ENCODE peak calls at places on chromosomes 13 and 19, in eight cellular contexts. S, R, G, I, D, Y, N and K are unnamed samples.

GRCh38 chr13:34869737-34870136 is 72.3 kb upstream of the NBEA start:
- DNase-seq in D (no peak), N (no peak), Y (no peak), G (no peak), R (no peak), S (no peak), I (no peak), K (no peak)

GRCh38 chr19:571127-571974 is 1.0 kb upstream of the BSG start:
- DNase-seq in D (no peak), I (peak; percentile 59), S (peak; percentile 76), G (no peak), N (peak; percentile 69), R (no peak), Y (peak; percentile 59), K (no peak)

GRCh38 chr19:12611361-12611699 is 610 bp downstream of the ZNF791 start:
- DNase-seq in G (peak; percentile 86), D (peak; percentile 69), Y (peak; percentile 83), I (peak; percentile 79), R (peak; percentile 77), N (peak; percentile 74), S (peak; percentile 89), K (peak; percentile 64)

GRCh38 chr19:50607874-50608785 is 31.6 kb downstream of the SYT3 start:
- DNase-seq in N (peak; percentile 78), R (peak; percentile 46), Y (peak; percentile 94), D (peak; percentile 39), I (peak; percentile 82), G (peak; percentile 54), S (peak; percentile 88), K (peak; percentile 77)

GRCh38 chr19:55474269-55475265 is 1.9 kb upstream of the ZNF628 start:
- DNase-seq in N (no peak), S (no peak), G (no peak), R (no peak), D (no peak), Y (no peak), I (no peak), K (no peak)

GRCh38 chr19:54287456-54287855 is 6.5 kb upstream of the LILRB2 start:
- DNase-seq in G (no peak), S (no peak), N (no peak), R (no peak), D (no peak), Y (no peak), I (no peak), K (no peak)

GRCh38 chr13:30892966-30893365 is 13.1 kb upstream of the MEDAG start:
- DNase-seq in S (peak; percentile 88), N (peak; percentile 18), R (peak; percentile 79), I (peak; percentile 35), Y (peak; percentile 83), D (no peak), G (no peak), K (no peak)

GRCh38 chr13:65347420-65348030 is 1882.6 kb downstream of the PCDH9 start:
- DNase-seq in Y (no peak), S (no peak), D (no peak), I (no peak), R (no peak), G (no peak), N (no peak), K (no peak)

GRCh38 chr19:17121736-17122293 is 46.2 kb downstream of the MYO9B start:
- DNase-seq in S (no peak), R (no peak), D (no peak), N (no peak), G (no peak), Y (no peak), I (no peak), K (no peak)

GRCh38 chr19:33508941-33509614 is 12.5 kb downstream of the PEPD start:
- DNase-seq in Y (no peak), G (no peak), N (no peak), S (no peak), I (no peak), R (no peak), D (no peak), K (no peak)

GRCh38 chr13:97307882-97308624 is 85.9 kb downstream of the MBNL2 start:
- DNase-seq in G (peak; percentile 44), N (peak; percentile 98), Y (peak; percentile 70), I (peak; percentile 45), D (peak; percentile 43), S (no peak), R (no peak), K (no peak)

GRCh38 chr19:23440791-23441190 is 45.5 kb upstream of the ZNF91 start:
- DNase-seq in D (no peak), G (no peak), N (no peak), R (no peak), I (no peak), S (no peak), Y (peak; percentile 29), K (no peak)

GRCh38 chr13:46077260-46077659 is 24.7 kb upstream of the ZC3H13 start:
- DNase-seq in I (no peak), S (no peak), R (no peak), Y (no peak), G (no peak), D (no peak), N (no peak), K (no peak)

GRCh38 chr13:104691765-104692164 is 1625.5 kb upstream of the SLC10A2 start:
- DNase-seq in S (no peak), I (no peak), G (no peak), Y (no peak), R (no peak), D (no peak), N (no peak), K (no peak)

GRCh38 chr19:51259348-51260245 is 8.7 kb downstream of the SIGLECL1 start:
- DNase-seq in N (peak; percentile 16), Y (peak; percentile 74), D (peak; percentile 19), R (peak; percentile 27), G (peak; percentile 15), I (peak; percentile 30), S (no peak), K (no peak)

GRCh38 chr19:47749326-47749725 is 4.0 kb downstream of the NOP53 start:
- DNase-seq in R (no peak), S (no peak), D (no peak), G (no peak), I (no peak), Y (no peak), N (no peak), K (no peak)

GRCh38 chr13:99312493-99312883 is 5.3 kb upstream of the GPR183 start:
- DNase-seq in Y (peak; percentile 53), G (peak; percentile 55), I (peak; percentile 84), S (no peak), R (peak; percentile 83), N (no peak), D (no peak), K (no peak)

DNA sequence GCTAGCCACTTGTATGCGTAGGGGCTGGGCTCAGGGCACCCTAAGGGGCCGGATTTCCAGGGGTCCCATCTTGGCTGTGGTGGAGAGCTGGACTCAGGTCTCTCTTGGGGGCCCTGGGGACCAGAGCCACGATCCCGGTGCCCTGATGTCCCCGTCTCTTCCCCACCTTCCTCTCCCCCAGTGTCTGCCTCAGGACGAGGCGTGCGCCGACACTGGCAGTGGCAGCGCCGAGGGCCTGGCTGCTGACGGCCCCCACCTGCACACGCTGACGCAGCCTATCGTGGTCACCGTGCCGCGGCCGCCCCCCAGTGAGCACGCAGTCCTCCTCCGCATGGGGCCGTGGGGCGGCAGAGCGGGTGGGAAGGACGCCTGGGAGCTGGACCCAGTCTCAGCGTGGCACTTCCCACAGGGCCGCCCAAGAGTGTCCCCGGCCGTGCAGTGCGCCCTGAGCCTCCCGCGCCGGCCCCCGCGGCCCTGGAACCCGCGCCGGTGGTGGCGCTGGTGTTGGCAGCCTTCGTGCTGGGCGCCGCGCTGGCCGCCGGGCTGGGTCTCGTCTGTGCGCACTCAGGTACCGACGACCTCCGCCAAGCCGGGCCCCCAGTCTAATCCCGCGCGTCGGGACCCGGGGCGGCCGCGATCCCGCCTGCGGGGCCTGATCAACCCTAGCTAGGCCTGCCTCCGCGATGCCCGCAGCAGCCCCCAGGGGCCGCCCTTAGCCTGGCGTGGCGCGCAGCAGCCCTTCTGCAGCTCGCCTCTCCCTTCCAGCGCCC is 2.7 kb upstream of the SNAPC2 start:
- DNase-seq in D (no peak), Y (peak; percentile 50), N (peak; percentile 57), S (peak; percentile 85), G (no peak), R (no peak), I (peak; percentile 55), K (no peak)
- H3K4me1 ChIP-seq in D (peaks cover 18% of the 10 kb centered on the region), Y (peaks cover 27% of the 10 kb centered on the region), N (peaks cover 22% of the 10 kb centered on the region), S (no peaks in the 10 kb centered on the region), G (peaks cover 58% of the 10 kb centered on the region), R (peaks cover 59% of the 10 kb centered on the region), I (peaks cover 57% of the 10 kb centered on the region), K (no peaks in the 10 kb centered on the region)

DNA sequence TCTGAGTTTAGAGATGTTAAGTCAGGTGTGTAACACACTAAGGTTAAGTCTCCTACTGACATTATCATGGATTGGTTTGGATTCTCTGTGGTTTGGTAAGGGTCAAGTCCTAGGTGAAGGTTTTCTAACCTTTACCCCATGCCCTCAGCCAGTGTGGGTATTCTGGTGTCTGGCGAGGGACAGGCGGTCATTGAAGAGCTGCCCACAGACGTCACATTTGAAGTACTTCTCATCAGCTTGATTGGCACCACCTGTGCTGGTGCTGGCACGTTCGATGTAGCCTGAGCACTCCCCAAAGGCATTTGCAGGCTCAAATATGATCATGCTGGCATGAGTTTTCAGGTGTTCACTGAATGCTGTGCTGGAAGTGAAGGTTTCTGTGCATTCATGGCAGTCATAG is 27.0 kb downstream of the PEG3 start:
- DNase-seq in S (no peak), N (no peak), D (no peak), I (no peak), Y (no peak), G (no peak), R (no peak), K (no peak)
- H3K9me3 ChIP-seq in S (peaks cover 2% of the 10 kb centered on the region), N (no peaks in the 10 kb centered on the region), D (no peaks in the 10 kb centered on the region), I (no peaks in the 10 kb centered on the region), Y (no peaks in the 10 kb centered on the region), G (no peaks in the 10 kb centered on the region), R (no peaks in the 10 kb centered on the region), K (no peaks in the 10 kb centered on the region)

GRCh38 chr13:109272595-109273325 is 513.6 kb downstream of the IRS2 start:
- DNase-seq in G (no peak), Y (no peak), R (no peak), S (no peak), N (no peak), I (no peak), D (no peak), K (no peak)

GRCh38 chr13:109275848-109276247 is 510.5 kb downstream of the IRS2 start:
- DNase-seq in D (no peak), N (no peak), S (no peak), G (no peak), Y (no peak), R (no peak), I (peak; percentile 3), K (no peak)

GRCh38 chr13:109273326-109273751 is 513.0 kb downstream of the IRS2 start:
- DNase-seq in I (no peak), D (no peak), N (no peak), S (no peak), G (no peak), R (no peak), Y (no peak), K (no peak)

GRCh38 chr13:109275390-109275789 is 511.0 kb downstream of the IRS2 start:
- DNase-seq in G (no peak), Y (no peak), N (no peak), S (no peak), R (no peak), I (no peak), D (no peak), K (no peak)

GRCh38 chr13:109274188-109274821 is 512.1 kb downstream of the IRS2 start:
- DNase-seq in D (no peak), G (no peak), S (no peak), R (no peak), Y (peak; percentile 22), I (peak; percentile 3), N (no peak), K (no peak)
- H3K4me3 ChIP-seq in D (no peak overlapping the region), G (no peak overlapping the region), S (no peak overlapping the region), R (no peak overlapping the region), Y (no peak overlapping the region), I (no peak overlapping the region), N (no peak overlapping the region), K (no peak overlapping the region)

GRCh38 chr19:6088677-6089063 is 21.6 kb downstream of the RFX2 start:
- DNase-seq in R (no peak), N (no peak), S (no peak), D (no peak), G (no peak), Y (no peak), I (no peak), K (no peak)
- H3K4me1 ChIP-seq in R (peaks cover 68% of the 10 kb centered on the region), N (peaks cover 22% of the 10 kb centered on the region), S (peaks cover 3% of the 10 kb centered on the region), D (no peaks in the 10 kb centered on the region), G (peaks cover 56% of the 10 kb centered on the region), Y (peaks cover 15% of the 10 kb centered on the region), I (peaks cover 13% of the 10 kb centered on the region), K (peaks cover 52% of the 10 kb centered on the region)